ENCODE peak calls at places on chromosomes 7 and 10, in four cellular contexts. One of them, this sample, is unnamed.

GRCh38 chr7:96441551-96442104 is 119.7 kb upstream of the SLC25A13 start:
- DNase-seq in uterus: no peak
- DNase-seq in spleen: no peak
- DNase-seq in hepatocyte: no peak
- DNase-seq in this sample: no peak

GRCh38 chr10:22345301-22346086 is at the start of gene SPAG6:
- DNase-seq in uterus: peak; percentile 22
- DNase-seq in spleen: peak; percentile 90
- DNase-seq in hepatocyte: peak; percentile 73
- DNase-seq in this sample: peak; percentile 61

GRCh38 chr10:68826764-68827591 is at the start of gene STOX1:
- DNase-seq in uterus: peak; percentile 39
- DNase-seq in spleen: peak; percentile 84
- DNase-seq in hepatocyte: peak; percentile 88
- DNase-seq in this sample: peak; percentile 32

GRCh38 chr10:30106987-30107386 is 47.6 kb upstream of the JCAD start:
- DNase-seq in uterus: no peak
- DNase-seq in spleen: no peak
- DNase-seq in hepatocyte: no peak
- DNase-seq in this sample: no peak

GRCh38 chr7:723541-723940 is 3.0 kb upstream of the DNAAF5 start:
- DNase-seq in uterus: no peak
- DNase-seq in spleen: no peak
- DNase-seq in hepatocyte: peak; percentile 1
- DNase-seq in this sample: no peak

GRCh38 chr7:31126976-31127375 is 74.9 kb downstream of the ADCYAP1R1 start:
- DNase-seq in uterus: no peak
- DNase-seq in spleen: no peak
- DNase-seq in hepatocyte: no peak
- DNase-seq in this sample: no peak

GRCh38 chr10:46216836-46217748 is 69.7 kb upstream of the ANTXRL start:
- DNase-seq in uterus: no peak
- DNase-seq in spleen: peak; percentile 43
- DNase-seq in hepatocyte: no peak
- DNase-seq in this sample: no peak

GRCh38 chr10:3133948-3134347 is 38.6 kb downstream of the PITRM1 start:
- DNase-seq in uterus: no peak
- DNase-seq in spleen: no peak
- DNase-seq in hepatocyte: no peak
- DNase-seq in this sample: no peak

GRCh38 chr7:34034728-34035127 is 129.4 kb downstream of the BMPER start:
- DNase-seq in uterus: no peak
- DNase-seq in spleen: no peak
- DNase-seq in hepatocyte: no peak
- DNase-seq in this sample: no peak

GRCh38 chr7:46256870-46257528 is 335.9 kb upstream of the IGFBP3 start:
- DNase-seq in uterus: no peak
- DNase-seq in spleen: no peak
- DNase-seq in hepatocyte: no peak
- DNase-seq in this sample: no peak

GRCh38 chr10:96400465-96400864 is 41.7 kb upstream of the OPALIN start:
- DNase-seq in uterus: no peak
- DNase-seq in spleen: no peak
- DNase-seq in hepatocyte: no peak
- DNase-seq in this sample: no peak

GRCh38 chr10:60663850-60664249 is 114.4 kb upstream of the CDK1 start:
- DNase-seq in uterus: no peak
- DNase-seq in spleen: no peak
- DNase-seq in hepatocyte: no peak
- DNase-seq in this sample: no peak

GRCh38 chr10:78292987-78293865 is 259.6 kb downstream of the RPS24 start:
- DNase-seq in uterus: no peak
- DNase-seq in spleen: peak; percentile 39
- DNase-seq in hepatocyte: peak; percentile 44
- DNase-seq in this sample: no peak

GRCh38 chr7:106779877-106780276 is 85.2 kb upstream of the PIK3CG start:
- DNase-seq in uterus: no peak
- DNase-seq in spleen: no peak
- DNase-seq in hepatocyte: peak; percentile 69
- DNase-seq in this sample: no peak

DNA sequence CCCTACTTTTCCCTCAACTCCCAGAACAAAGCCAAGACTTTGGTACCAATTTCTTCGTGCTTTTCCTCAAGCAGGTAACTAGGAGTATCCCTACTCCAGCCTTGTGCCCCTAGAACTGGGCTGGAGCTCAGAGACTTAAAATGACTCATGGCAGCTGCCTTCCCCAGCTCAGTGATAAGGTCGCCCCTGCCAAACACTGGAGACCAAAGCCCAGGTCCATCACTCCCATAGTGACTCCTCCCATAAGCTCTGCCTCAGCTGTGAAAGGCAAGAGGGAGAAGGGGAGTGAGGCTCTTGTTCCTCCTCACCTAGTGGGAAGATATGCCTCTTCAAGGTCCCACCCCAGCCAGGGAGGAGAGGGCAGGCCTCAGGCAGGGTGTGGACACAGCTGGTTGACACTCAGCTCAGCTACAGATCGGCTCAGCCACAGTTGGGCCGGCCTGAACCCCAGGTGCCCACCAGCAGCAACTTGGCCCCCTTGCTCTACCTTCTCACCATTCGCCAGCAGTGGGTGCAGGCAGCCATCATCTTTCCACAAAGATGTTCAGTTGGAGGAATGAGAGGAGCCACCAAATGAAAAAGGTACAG is 13.8 kb upstream of the CYREN start:
- DNase-seq in uterus: no peak
- DNase-seq in spleen: peak; percentile 53
- DNase-seq in hepatocyte: no peak
- DNase-seq in this sample: no peak
- H3K36me3 ChIP-seq in uterus: no peaks in the 10 kb centered on the region
- H3K36me3 ChIP-seq in spleen: no peaks in the 10 kb centered on the region
- H3K36me3 ChIP-seq in hepatocyte: peaks cover 4% of the 10 kb centered on the region
- H3K36me3 ChIP-seq in this sample: peaks cover 55% of the 10 kb centered on the region

GRCh38 chr7:18390523-18390907 is 105.0 kb upstream of the HDAC9 start:
- DNase-seq in uterus: no peak
- DNase-seq in spleen: no peak
- DNase-seq in hepatocyte: no peak
- DNase-seq in this sample: no peak
- H3K4me3 ChIP-seq in uterus: no peak overlapping the region
- H3K4me3 ChIP-seq in spleen: no peak overlapping the region
- H3K4me3 ChIP-seq in hepatocyte: no peak overlapping the region
- H3K4me3 ChIP-seq in this sample: no peak overlapping the region

DNA sequence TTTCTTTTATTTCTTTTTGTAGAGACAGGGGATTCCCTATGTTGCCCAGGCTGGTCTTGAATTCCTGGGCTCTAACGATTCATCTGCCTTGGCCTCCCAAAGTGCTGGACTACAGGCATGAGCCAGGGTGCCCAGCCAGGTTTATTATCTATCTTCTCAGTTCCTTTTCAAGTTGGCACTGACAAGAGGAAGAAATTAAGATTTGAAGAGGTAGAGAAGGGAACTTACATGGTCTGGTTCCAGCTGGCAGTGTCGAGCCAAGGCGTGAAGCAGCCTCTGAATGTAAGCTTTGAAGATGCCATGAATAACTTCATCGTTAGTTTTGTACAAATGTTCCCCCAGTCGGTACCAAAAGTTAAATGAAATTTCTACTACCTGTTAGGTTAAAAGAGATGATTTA is 57.8 kb downstream of the TNPO3 start:
- DNase-seq in uterus: no peak
- DNase-seq in spleen: no peak
- DNase-seq in hepatocyte: no peak
- DNase-seq in this sample: no peak
- H3K36me3 ChIP-seq in uterus: peaks cover 2% of the 10 kb centered on the region
- H3K36me3 ChIP-seq in spleen: peaks cover 4% of the 10 kb centered on the region
- H3K36me3 ChIP-seq in hepatocyte: peaks cover 4% of the 10 kb centered on the region
- H3K36me3 ChIP-seq in this sample: peaks cover 6% of the 10 kb centered on the region

DNA sequence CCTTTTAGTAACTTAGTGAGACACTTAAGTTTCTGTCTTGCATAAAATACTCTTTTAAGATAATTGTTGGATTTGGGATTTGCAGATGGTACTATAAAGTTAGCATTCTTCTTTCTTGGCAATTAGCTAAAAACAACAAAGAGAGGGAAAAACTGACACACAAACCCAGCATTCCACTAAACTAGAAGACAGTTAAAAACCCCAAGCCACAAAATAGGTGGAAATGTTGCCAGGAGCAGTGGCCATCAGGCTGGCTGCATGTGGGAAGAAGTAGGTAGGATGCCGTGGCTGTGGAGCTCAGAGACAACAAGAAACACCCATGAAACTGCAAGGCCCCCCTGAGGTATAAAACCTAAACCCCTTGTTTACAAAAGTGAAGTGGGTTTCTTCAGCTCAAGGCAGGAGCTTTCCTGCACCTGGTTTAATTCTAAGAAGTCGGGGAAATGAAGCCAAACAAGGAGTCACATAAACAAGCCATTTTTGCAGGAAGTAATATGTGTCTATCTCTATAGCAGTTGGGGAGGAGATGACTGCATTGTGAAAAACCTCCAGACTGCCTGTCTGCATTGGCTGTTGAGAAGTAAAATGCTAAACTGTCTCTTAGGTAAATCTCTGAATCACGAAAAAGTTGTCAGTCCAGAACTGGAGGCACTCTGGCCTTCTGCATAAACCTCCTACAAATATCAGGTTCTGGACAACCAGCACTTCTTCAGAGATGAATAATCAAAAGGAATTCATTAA is 9.5 kb downstream of the RAB18 start:
- DNase-seq in uterus: no peak
- DNase-seq in spleen: no peak
- DNase-seq in hepatocyte: no peak
- DNase-seq in this sample: no peak
- H3K4me3 ChIP-seq in uterus: no peak overlapping the region
- H3K4me3 ChIP-seq in spleen: no peak overlapping the region
- H3K4me3 ChIP-seq in hepatocyte: no peak overlapping the region
- H3K4me3 ChIP-seq in this sample: no peak overlapping the region

DNA sequence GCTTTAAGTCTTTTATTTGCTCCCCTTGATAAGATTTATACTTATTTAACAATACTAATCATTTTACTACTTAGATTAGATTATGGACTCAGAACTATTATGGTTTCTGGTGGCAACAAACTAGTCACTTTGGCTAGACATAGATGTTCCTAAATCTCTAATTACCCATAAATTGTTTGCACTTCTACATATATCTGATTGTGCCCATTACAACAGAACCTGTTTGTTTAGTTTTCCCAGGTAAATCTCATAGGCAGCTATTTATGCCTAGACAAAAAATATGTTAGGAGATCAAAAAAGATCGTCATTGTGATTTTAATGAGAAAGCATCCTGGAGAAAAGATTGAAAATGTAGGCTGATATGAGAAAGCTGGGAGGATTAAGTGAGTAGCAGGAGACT is 14.4 kb downstream of the UBN2 start:
- DNase-seq in uterus: no peak
- DNase-seq in spleen: no peak
- DNase-seq in hepatocyte: no peak
- DNase-seq in this sample: no peak
- H3K36me3 ChIP-seq in uterus: no peaks in the 10 kb centered on the region
- H3K36me3 ChIP-seq in spleen: no peaks in the 10 kb centered on the region
- H3K36me3 ChIP-seq in hepatocyte: peaks cover 4% of the 10 kb centered on the region
- H3K36me3 ChIP-seq in this sample: peaks cover 12% of the 10 kb centered on the region

DNA sequence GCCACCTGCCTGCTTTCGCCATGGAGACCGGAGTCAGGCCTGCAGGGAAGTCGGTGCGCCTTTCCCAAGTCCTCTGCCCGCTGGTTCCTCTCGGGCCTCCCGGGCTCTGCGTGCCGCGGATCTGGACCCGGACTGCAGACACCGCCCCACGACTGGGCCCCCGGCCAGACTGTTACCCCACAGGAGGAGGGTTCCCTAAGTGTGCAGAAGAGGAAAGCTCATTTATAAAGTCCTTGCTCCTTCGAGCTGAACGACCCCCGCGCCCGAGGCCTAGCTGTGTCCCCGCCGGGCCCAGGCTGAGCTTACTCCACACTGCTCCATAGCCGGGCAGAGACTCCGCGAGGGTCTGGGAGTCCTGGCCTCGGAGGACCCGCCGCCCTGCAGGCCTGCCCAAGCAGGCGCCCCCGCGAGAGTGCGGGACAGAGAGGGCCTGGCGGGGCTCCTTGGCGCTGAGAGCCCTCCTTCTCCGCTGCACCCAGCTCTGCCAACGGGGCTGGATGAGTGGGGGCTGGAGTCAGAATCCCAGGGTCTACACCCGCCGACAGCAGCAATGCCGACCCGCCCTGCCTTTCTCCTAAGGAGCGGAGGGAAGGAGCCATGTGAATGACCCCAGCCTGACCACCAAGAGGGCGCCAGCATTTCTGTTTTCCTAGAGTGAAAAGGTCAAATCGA is 8.3 kb downstream of the EN2 start:
- DNase-seq in uterus: no peak
- DNase-seq in spleen: peak; percentile 64
- DNase-seq in hepatocyte: no peak
- DNase-seq in this sample: no peak
- H3K4me3 ChIP-seq in uterus: no peak overlapping the region
- H3K4me3 ChIP-seq in spleen: peak overlapping the region; percentile 24
- H3K4me3 ChIP-seq in hepatocyte: no peak overlapping the region
- H3K4me3 ChIP-seq in this sample: no peak overlapping the region

DNA sequence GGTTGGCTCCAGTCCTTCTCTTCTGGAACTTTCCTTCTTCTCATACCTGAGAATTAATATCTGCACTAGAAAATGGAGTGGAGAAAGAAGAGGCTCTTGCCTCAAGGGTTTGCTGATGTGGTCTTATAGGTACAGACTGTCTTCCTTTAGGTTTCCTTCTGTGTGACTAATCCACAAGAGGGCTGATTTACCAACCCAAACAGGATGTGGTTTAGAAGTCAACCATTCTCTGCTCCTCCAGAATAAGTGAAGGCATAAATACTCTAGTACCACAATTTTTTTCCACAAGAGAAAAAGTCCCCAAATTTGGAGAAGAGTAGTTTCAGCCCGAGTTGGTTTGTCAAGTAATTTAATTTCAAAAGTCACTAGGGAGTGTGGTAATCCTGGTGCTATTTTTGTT is 85.8 kb downstream of the NRP1 start:
- DNase-seq in uterus: no peak
- DNase-seq in spleen: no peak
- DNase-seq in hepatocyte: no peak
- DNase-seq in this sample: no peak
- H3K36me3 ChIP-seq in uterus: no peaks in the 10 kb centered on the region
- H3K36me3 ChIP-seq in spleen: no peaks in the 10 kb centered on the region
- H3K36me3 ChIP-seq in hepatocyte: no peaks in the 10 kb centered on the region
- H3K36me3 ChIP-seq in this sample: peaks cover 3% of the 10 kb centered on the region